ENCODE peak calls at places on chromosomes 13 and 19, in seven cellular contexts. One of them, this sample, is unnamed.

GRCh38 chr13:59982631-59983382 is 180.9 kb downstream of the DIAPH3 start:
- DNase-seq in MCF 10A: no peak
- DNase-seq in mucosa of descending colon: no peak
- DNase-seq in A549: no peak
- DNase-seq in right atrium auricular region: no peak
- DNase-seq in epithelial cell of esophagus: peak; percentile 16
- DNase-seq in breast epithelium: no peak
- DNase-seq in this sample: no peak

GRCh38 chr19:13987101-13987890 is 18.8 kb downstream of the RFX1 start:
- DNase-seq in MCF 10A: no peak
- DNase-seq in mucosa of descending colon: no peak
- DNase-seq in A549: no peak
- DNase-seq in right atrium auricular region: no peak
- DNase-seq in epithelial cell of esophagus: no peak
- DNase-seq in breast epithelium: no peak
- DNase-seq in this sample: no peak

GRCh38 chr19:12975221-12975756 is 5.9 kb downstream of the DAND5 start:
- DNase-seq in MCF 10A: no peak
- DNase-seq in mucosa of descending colon: no peak
- DNase-seq in A549: no peak
- DNase-seq in right atrium auricular region: no peak
- DNase-seq in epithelial cell of esophagus: no peak
- DNase-seq in breast epithelium: no peak
- DNase-seq in this sample: no peak

GRCh38 chr13:59801107-59801880 is 362.4 kb downstream of the DIAPH3 start:
- DNase-seq in MCF 10A: no peak
- DNase-seq in mucosa of descending colon: no peak
- DNase-seq in A549: no peak
- DNase-seq in right atrium auricular region: no peak
- DNase-seq in epithelial cell of esophagus: no peak
- DNase-seq in breast epithelium: no peak
- DNase-seq in this sample: no peak

GRCh38 chr13:27770809-27771208 is 21.5 kb upstream of the GSX1 start:
- DNase-seq in MCF 10A: peak; percentile 66
- DNase-seq in mucosa of descending colon: peak; percentile 66
- DNase-seq in A549: peak; percentile 46
- DNase-seq in right atrium auricular region: no peak
- DNase-seq in epithelial cell of esophagus: peak; percentile 81
- DNase-seq in breast epithelium: no peak
- DNase-seq in this sample: peak; percentile 58

GRCh38 chr13:101942535-101943157 is 459.2 kb downstream of the FGF14 start:
- DNase-seq in MCF 10A: no peak
- DNase-seq in mucosa of descending colon: no peak
- DNase-seq in A549: no peak
- DNase-seq in right atrium auricular region: no peak
- DNase-seq in epithelial cell of esophagus: no peak
- DNase-seq in breast epithelium: no peak
- DNase-seq in this sample: no peak

GRCh38 chr13:86585826-86586225 is 786.6 kb upstream of the SLITRK6 start:
- DNase-seq in MCF 10A: peak; percentile 53
- DNase-seq in mucosa of descending colon: peak; percentile 34
- DNase-seq in A549: no peak
- DNase-seq in right atrium auricular region: no peak
- DNase-seq in epithelial cell of esophagus: peak; percentile 38
- DNase-seq in breast epithelium: no peak
- DNase-seq in this sample: no peak

GRCh38 chr19:11673608-11674041 is 65.1 kb downstream of the ZNF823 start:
- DNase-seq in MCF 10A: no peak
- DNase-seq in mucosa of descending colon: peak; percentile 82
- DNase-seq in A549: peak; percentile 21
- DNase-seq in right atrium auricular region: peak; percentile 81
- DNase-seq in epithelial cell of esophagus: peak; percentile 55
- DNase-seq in breast epithelium: peak; percentile 55
- DNase-seq in this sample: peak; percentile 42

GRCh38 chr19:27844261-27844660 is 1368.7 kb downstream of the UQCRFS1 start:
- DNase-seq in MCF 10A: no peak
- DNase-seq in mucosa of descending colon: no peak
- DNase-seq in A549: no peak
- DNase-seq in right atrium auricular region: no peak
- DNase-seq in epithelial cell of esophagus: no peak
- DNase-seq in breast epithelium: no peak
- DNase-seq in this sample: no peak

DNA sequence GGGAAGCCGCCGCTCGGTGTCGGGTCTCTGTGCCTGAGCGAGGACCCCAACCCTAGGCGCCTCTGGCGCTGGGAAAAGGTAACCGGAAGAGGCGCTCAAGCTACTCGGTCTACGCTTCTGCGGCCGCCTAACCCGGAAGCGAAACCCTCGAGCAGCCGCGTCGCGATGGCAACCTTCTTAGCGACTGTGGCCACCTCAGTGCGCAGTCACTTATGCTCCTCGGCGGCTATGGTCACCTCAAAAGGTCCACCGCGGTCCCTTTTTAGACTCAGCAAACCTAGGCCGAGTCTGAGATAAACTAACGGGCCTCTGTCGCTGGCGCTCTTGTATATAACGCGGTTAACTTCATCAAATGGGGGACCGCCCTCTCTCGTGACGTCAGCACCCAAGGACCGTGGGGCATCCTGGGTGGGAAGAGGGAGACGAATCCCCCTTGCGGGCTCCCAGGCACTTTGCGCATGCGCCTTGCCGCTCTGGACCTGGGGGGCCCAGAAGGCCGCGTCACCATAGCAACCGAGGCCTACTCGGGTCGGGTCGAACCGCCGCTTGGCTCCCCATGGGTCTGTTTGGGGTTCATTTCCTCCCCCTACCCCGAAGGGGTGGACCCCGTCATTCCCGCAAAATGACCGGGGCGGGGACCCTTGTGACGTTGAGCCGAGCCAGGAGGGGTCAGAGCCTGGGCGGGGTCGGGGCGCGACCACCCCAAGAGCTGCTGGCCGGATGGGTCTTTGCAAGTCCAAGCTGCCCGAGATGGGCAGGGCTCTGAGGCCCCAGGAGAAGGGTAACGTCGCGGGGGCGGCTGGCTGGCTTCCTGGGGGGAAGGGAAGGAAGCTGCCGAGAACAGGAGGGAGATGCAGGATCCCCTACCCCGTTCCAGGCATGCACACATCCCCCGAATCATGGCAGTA is at the start of gene GTF2F1:
- DNase-seq in MCF 10A: peak; percentile 93
- DNase-seq in mucosa of descending colon: peak; percentile 93
- DNase-seq in A549: peak; percentile 94
- DNase-seq in right atrium auricular region: peak; percentile 95
- DNase-seq in epithelial cell of esophagus: peak; percentile 87
- DNase-seq in breast epithelium: peak; percentile 89
- DNase-seq in this sample: peak; percentile 96
- TF ChIP-seq CTCF in MCF 10A: no peak
- TF ChIP-seq CTCF in mucosa of descending colon: no peak
- TF ChIP-seq CTCF in A549: no peak
- TF ChIP-seq CTCF in right atrium auricular region: no peak
- TF ChIP-seq CTCF in epithelial cell of esophagus: peak; percentile 15
- TF ChIP-seq CTCF in breast epithelium: no peak
- TF ChIP-seq CTCF in this sample: no peak

DNA sequence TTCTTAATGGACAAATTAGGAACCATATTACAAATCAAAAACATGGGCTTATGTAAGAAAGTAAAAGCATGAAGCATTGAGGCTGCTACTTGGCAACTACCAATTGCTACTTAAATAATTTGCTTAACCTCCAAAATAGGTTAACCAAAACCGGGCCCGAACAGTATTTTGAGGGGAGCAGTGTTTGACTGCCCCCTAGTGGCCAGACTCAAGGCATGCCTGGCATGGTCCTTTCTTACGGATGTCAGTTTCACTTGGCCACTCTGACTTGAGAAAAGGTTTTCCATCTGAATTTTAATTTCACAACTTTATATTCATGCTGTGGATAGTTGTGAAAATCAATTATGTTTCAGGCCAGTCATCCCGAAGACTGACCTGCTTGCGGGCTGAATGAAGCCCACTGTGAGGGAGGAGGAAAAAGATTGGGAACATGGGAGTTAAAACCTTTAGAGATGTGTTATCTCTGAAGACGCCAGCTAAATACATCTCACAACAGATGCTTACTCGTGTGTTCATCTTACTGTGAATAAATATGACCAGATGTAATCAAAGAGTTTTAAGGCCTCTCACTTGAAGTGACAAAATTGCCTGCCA is 2.9 kb downstream of the RXFP2 start:
- DNase-seq in MCF 10A: peak; percentile 73
- DNase-seq in mucosa of descending colon: peak; percentile 73
- DNase-seq in A549: peak; percentile 50
- DNase-seq in right atrium auricular region: peak; percentile 78
- DNase-seq in epithelial cell of esophagus: peak; percentile 65
- DNase-seq in breast epithelium: peak; percentile 26
- DNase-seq in this sample: peak; percentile 65
- TF ChIP-seq CTCF in MCF 10A: peak; percentile 90
- TF ChIP-seq CTCF in mucosa of descending colon: peak; percentile 90
- TF ChIP-seq CTCF in A549: peak; percentile 72
- TF ChIP-seq CTCF in right atrium auricular region: peak; percentile 92
- TF ChIP-seq CTCF in epithelial cell of esophagus: peak; percentile 99
- TF ChIP-seq CTCF in breast epithelium: peak; percentile 87
- TF ChIP-seq CTCF in this sample: peak; percentile 83

GRCh38 chr13:82480415-82480814 is 1401.9 kb downstream of the SLITRK1 start:
- DNase-seq in MCF 10A: no peak
- DNase-seq in mucosa of descending colon: no peak
- DNase-seq in A549: no peak
- DNase-seq in right atrium auricular region: no peak
- DNase-seq in epithelial cell of esophagus: peak; percentile 17
- DNase-seq in breast epithelium: no peak
- DNase-seq in this sample: no peak
- TF ChIP-seq CTCF in MCF 10A: peak; percentile 18
- TF ChIP-seq CTCF in mucosa of descending colon: no peak
- TF ChIP-seq CTCF in A549: no peak
- TF ChIP-seq CTCF in right atrium auricular region: no peak
- TF ChIP-seq CTCF in epithelial cell of esophagus: peak; percentile 47
- TF ChIP-seq CTCF in breast epithelium: no peak
- TF ChIP-seq CTCF in this sample: no peak

DNA sequence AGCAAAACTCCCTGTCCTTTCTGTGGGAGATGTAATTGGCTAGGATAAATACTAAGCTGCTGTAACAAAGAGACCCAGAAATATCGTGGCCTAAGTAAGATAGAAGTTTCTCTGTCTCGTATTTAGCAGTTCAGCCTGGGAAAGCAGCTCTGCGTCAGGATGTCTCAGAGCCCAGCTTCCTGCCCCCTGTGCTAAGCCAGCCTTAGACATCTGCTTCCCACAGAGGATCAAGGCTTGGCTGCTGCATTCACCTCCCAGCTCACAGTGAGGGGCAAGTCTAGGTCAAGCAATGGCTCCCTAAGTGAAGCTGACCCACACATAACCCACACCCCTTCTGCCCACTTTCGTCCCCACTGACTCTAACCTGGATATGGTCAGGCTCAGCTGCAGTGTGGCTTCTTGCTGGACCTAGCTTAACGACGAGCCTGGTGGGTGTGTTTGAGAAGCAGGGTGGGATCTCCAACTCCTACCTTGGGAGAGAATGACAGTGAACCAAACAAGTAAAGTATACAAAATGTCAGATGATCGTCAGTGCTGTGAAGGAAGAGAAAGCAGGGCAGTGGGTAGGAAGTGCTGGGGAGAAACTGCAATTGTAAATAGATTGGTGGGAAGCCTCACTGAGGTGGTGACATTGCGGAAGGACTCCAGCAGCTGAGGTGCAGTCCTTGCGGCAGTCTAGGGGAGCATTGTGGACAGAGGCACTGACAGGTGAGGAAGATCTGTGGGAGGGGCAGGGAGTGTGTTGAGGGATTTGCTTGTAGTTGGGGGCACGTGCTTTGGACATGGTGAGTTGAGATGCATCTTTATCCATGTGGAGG is 82.9 kb downstream of the TNFRSF19 start:
- DNase-seq in MCF 10A: no peak
- DNase-seq in mucosa of descending colon: no peak
- DNase-seq in A549: no peak
- DNase-seq in right atrium auricular region: no peak
- DNase-seq in epithelial cell of esophagus: no peak
- DNase-seq in breast epithelium: no peak
- DNase-seq in this sample: no peak
- TF ChIP-seq CTCF in MCF 10A: no peak
- TF ChIP-seq CTCF in mucosa of descending colon: no peak
- TF ChIP-seq CTCF in A549: no peak
- TF ChIP-seq CTCF in right atrium auricular region: no peak
- TF ChIP-seq CTCF in epithelial cell of esophagus: no peak
- TF ChIP-seq CTCF in breast epithelium: no peak
- TF ChIP-seq CTCF in this sample: no peak

GRCh38 chr13:75365724-75366173 is 116.2 kb downstream of the TBC1D4 start:
- DNase-seq in MCF 10A: peak; percentile 69
- DNase-seq in mucosa of descending colon: no peak
- DNase-seq in A549: peak; percentile 21
- DNase-seq in right atrium auricular region: no peak
- DNase-seq in epithelial cell of esophagus: peak; percentile 90
- DNase-seq in breast epithelium: no peak
- DNase-seq in this sample: peak; percentile 64

GRCh38 chr13:75363371-75363770 is 118.6 kb downstream of the TBC1D4 start:
- DNase-seq in MCF 10A: no peak
- DNase-seq in mucosa of descending colon: no peak
- DNase-seq in A549: no peak
- DNase-seq in right atrium auricular region: no peak
- DNase-seq in epithelial cell of esophagus: no peak
- DNase-seq in breast epithelium: no peak
- DNase-seq in this sample: no peak

GRCh38 chr13:75364131-75364713 is 117.7 kb downstream of the TBC1D4 start:
- DNase-seq in MCF 10A: peak; percentile 61
- DNase-seq in mucosa of descending colon: no peak
- DNase-seq in A549: no peak
- DNase-seq in right atrium auricular region: no peak
- DNase-seq in epithelial cell of esophagus: peak; percentile 84
- DNase-seq in breast epithelium: no peak
- DNase-seq in this sample: no peak

GRCh38 chr13:75368167-75368566 is 113.8 kb downstream of the TBC1D4 start:
- DNase-seq in MCF 10A: peak; percentile 70
- DNase-seq in mucosa of descending colon: peak; percentile 26
- DNase-seq in A549: no peak
- DNase-seq in right atrium auricular region: no peak
- DNase-seq in epithelial cell of esophagus: peak; percentile 53
- DNase-seq in breast epithelium: no peak
- DNase-seq in this sample: no peak

DNA sequence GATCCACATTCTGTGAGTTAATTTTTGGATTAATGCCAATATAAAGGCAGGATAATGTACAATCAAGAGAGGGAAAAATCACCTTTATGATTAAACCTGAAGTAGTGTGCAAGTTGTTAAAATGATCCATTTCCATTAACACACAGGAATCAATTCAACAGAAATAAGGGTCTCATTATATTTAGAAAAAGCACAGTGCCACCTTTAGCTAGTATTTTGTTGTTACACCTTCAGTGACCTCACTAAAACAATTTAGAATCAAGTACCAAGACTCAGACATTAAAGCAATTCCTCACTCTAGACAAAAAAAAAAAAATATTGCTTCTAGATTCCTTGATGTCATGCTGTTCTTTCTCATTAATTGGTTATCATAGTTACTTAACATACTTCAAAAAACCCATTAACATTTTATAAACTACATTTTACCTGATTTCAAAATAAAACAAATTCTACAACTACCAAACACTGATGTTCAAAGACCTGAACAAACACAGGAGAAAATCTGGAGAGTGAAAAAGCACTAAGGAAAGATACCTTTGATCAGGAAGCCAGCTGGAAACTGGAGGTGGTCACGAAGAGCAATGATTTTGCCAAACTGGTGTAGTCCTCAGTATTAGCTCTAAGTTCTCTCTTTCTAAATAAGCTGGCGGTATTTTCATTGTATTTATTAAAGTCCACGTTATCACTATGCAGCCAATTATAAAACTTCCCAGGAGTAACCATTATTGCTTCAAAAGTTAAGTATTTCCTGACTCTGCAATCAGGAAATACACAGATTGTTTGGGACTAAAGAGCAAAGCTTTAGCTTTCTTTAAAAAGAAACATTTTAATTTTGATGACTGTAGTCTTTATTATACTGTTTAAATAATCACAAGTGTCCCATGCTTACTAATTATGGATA is 115.3 kb downstream of the TBC1D4 start:
- DNase-seq in MCF 10A: no peak
- DNase-seq in mucosa of descending colon: no peak
- DNase-seq in A549: no peak
- DNase-seq in right atrium auricular region: no peak
- DNase-seq in epithelial cell of esophagus: no peak
- DNase-seq in breast epithelium: no peak
- DNase-seq in this sample: no peak
- TF ChIP-seq CTCF in MCF 10A: no peak
- TF ChIP-seq CTCF in mucosa of descending colon: no peak
- TF ChIP-seq CTCF in A549: no peak
- TF ChIP-seq CTCF in right atrium auricular region: no peak
- TF ChIP-seq CTCF in epithelial cell of esophagus: no peak
- TF ChIP-seq CTCF in breast epithelium: no peak
- TF ChIP-seq CTCF in this sample: no peak

This sample was measured in GM20000.